ENCODE peak calls at places on chromosomes 16 and 17, in seven cellular contexts. G is GM23338, W is aorta, Q is esophagus squamous epithelium, Z is left lung, X is neural progenitor cell, C is OCI-LY7. M is an unnamed sample.

GRCh38 chr16:78729687-78730086 is 630.2 kb downstream of the WWOX start:
- DNase-seq in G (no peak), W (no peak), Q (no peak), Z (no peak), X (no peak), C (no peak), M (no peak)

GRCh38 chr16:4246777-4247476 is 5.0 kb upstream of the SRL start:
- DNase-seq in G (no peak), W (no peak), Q (no peak), Z (no peak), X (no peak), C (no peak), M (peak; percentile 67)

GRCh38 chr17:41551370-41551769 is 20.5 kb downstream of the KRT9 start:
- DNase-seq in G (no peak), W (no peak), Q (no peak), Z (no peak), X (no peak), C (no peak), M (no peak)

GRCh38 chr17:66799839-66800537 is 34.9 kb upstream of the CACNG5 start:
- DNase-seq in G (no peak), W (peak; percentile 66), Q (no peak), Z (no peak), X (no peak), C (peak; percentile 15), M (no peak)

GRCh38 chr17:41870627-41871026 is 5.4 kb upstream of the KLHL11 start:
- DNase-seq in G (no peak), W (no peak), Q (no peak), Z (no peak), X (no peak), C (no peak), M (no peak)

GRCh38 chr17:13372432-13372831 is 229.3 kb downstream of the HS3ST3A1 start:
- DNase-seq in G (no peak), W (no peak), Q (no peak), Z (no peak), X (no peak), C (no peak), M (no peak)

GRCh38 chr17:17223736-17224135 is 13.2 kb downstream of the FLCN start:
- DNase-seq in G (no peak), W (no peak), Q (no peak), Z (no peak), X (no peak), C (no peak), M (no peak)

GRCh38 chr16:17396762-17397498 is 73.8 kb downstream of the XYLT1 start:
- DNase-seq in G (no peak), W (no peak), Q (no peak), Z (no peak), X (no peak), C (no peak), M (no peak)

GRCh38 chr17:57544834-57545463 is 200.2 kb downstream of the CCDC182 start:
- DNase-seq in G (no peak), W (no peak), Q (no peak), Z (no peak), X (no peak), C (no peak), M (no peak)

GRCh38 chr16:56192644-56192960 is 1.3 kb downstream of the GNAO1 start:
- DNase-seq in G (no peak), W (no peak), Q (no peak), Z (no peak), X (no peak), C (no peak), M (no peak)

GRCh38 chr16:56192971-56193936 is 2.0 kb downstream of the GNAO1 start:
- DNase-seq in G (peak; percentile 65), W (no peak), Q (no peak), Z (no peak), X (peak; percentile 51), C (no peak), M (no peak)

GRCh38 chr16:56189990-56190902 is 1.0 kb upstream of the GNAO1 start:
- DNase-seq in G (peak; percentile 57), W (no peak), Q (no peak), Z (no peak), X (peak; percentile 18), C (no peak), M (no peak)

GRCh38 chr16:56191807-56192643 is 736 bp downstream of the GNAO1 start:
- DNase-seq in G (peak; percentile 32), W (no peak), Q (no peak), Z (no peak), X (peak; percentile 48), C (no peak), M (no peak)

GRCh38 chr16:56190903-56191806 is at the start of gene GNAO1:
- DNase-seq in G (peak; percentile 86), W (peak; percentile 75), Q (no peak), Z (peak; percentile 80), X (peak; percentile 93), C (no peak), M (peak; percentile 47)
- H3K4me3 ChIP-seq in G (peak within 1 kb of the TSS; percentile 93), W (peak within 1 kb of the TSS; percentile 92), Q (peak within 1 kb of the TSS; percentile 77), Z (peak within 1 kb of the TSS; percentile 49), X (peak within 1 kb of the TSS; percentile 90), C (no peak within 1 kb of the TSS), M (peak within 1 kb of the TSS; percentile 57)

GRCh38 chr16:57392694-57393093 is 11.9 kb upstream of the CCL17 start:
- DNase-seq in G (no peak), W (peak; percentile 8), Q (no peak), Z (no peak), X (no peak), C (no peak), M (no peak)
- H3K4me3 ChIP-seq in G (no peak overlapping the region), W (no peak overlapping the region), Q (no peak overlapping the region), Z (no peak overlapping the region), X (no peak overlapping the region), C (no peak overlapping the region), M (no peak overlapping the region)

GRCh38 chr17:39196820-39197331 is 593 bp downstream of the CACNB1 start:
- DNase-seq in G (peak; percentile 60), W (peak; percentile 72), Q (no peak), Z (peak; percentile 85), X (peak; percentile 34), C (peak; percentile 62), M (no peak)

GRCh38 chr17:39196191-39196819 is 1.2 kb downstream of the CACNB1 start:
- DNase-seq in G (no peak), W (no peak), Q (no peak), Z (no peak), X (no peak), C (no peak), M (no peak)

GRCh38 chr17:39197380-39198185 is at the start of gene CACNB1:
- DNase-seq in G (peak; percentile 94), W (peak; percentile 87), Q (no peak), Z (peak; percentile 93), X (peak; percentile 94), C (peak; percentile 82), M (no peak)

GRCh38 chr17:39199673-39199985 is 454 bp upstream of the RPL19 start:
- DNase-seq in G (no peak), W (no peak), Q (no peak), Z (no peak), X (no peak), C (no peak), M (no peak)

DNA sequence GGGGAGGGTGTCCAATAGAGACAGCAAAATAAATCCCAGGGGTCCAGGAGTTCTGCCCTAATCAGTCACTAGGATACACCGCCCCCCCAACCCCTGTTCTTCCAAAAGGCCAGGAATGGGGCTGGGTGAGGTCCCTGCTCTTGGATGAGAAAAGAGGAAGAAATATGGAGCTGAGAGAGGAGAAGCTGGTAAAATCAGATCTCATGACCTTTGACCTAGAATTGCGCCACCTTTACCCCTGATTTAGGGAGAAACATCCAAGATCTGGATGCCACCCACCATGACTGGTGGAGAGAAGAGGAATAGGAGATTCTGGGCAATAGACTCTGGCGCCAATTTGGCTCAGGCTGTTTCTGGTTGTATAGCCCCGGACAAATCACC is 707 bp upstream of the CACNB1 start:
- DNase-seq in G (no peak), W (no peak), Q (no peak), Z (no peak), X (peak; percentile 47), C (no peak), M (no peak)
- H3K4me3 ChIP-seq in G (peak overlapping the region; percentile 93), W (no peak overlapping the region), Q (peak overlapping the region; percentile 84), Z (peak overlapping the region; percentile 58), X (peak overlapping the region; percentile 63), C (peak overlapping the region; percentile 91), M (peak overlapping the region; percentile 80)

GRCh38 chr16:85202631-85203461 is 90.6 kb upstream of the CIBAR2 start:
- DNase-seq in G (peak; percentile 64), W (peak; percentile 87), Q (no peak), Z (peak; percentile 69), X (peak; percentile 83), C (no peak), M (no peak)
- H3K4me3 ChIP-seq in G (no peak overlapping the region), W (no peak overlapping the region), Q (no peak overlapping the region), Z (no peak overlapping the region), X (no peak overlapping the region), C (no peak overlapping the region), M (no peak overlapping the region)

DNA sequence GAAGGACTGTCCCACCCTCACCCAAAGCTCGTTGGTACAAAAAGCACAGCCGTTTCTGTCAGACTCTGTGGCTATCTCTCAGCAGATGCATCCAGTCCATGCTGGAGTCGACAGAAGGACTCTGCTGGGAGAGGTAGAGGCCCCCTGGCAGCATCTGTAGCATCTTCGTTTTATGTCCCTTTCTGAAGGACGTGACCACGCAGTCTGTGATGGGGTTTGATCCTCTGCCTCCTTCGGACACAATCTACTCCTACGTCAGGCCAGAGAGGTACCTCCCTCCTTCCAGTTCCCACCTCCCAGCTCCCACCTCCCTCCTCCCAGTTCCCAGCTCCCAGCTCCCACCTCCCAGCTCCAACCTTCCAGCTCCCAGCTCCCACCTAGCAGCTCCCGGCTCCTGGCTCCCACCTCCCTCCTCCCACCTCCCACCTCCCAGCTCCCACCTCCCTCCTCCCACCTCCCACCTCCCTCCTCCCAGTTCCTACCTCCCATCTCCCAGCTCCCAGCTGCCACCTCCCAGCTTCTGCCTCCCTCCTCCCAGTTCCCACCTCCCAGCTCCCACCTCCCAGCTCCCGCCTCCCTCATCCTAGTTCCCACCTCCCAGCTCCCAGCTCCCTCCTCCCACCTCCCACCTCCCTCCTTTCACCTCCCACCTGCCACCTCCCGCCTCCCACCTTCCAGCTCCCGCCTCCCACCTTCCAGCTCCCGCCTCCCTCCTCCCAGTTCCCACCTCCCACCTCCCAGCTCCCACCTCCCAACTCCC is 11.4 kb upstream of the MC1R start:
- DNase-seq in G (no peak), W (no peak), Q (no peak), Z (no peak), X (no peak), C (no peak), M (no peak)
- H3K4me3 ChIP-seq in G (no peak overlapping the region), W (no peak overlapping the region), Q (no peak overlapping the region), Z (no peak overlapping the region), X (no peak overlapping the region), C (no peak overlapping the region), M (no peak overlapping the region)

M was measured in Jurkat, Clone E6-1.